ENCODE peak calls at places on chromosomes 4 and X, in seven cellular contexts. K is activated effector memory CD4-positive, alpha-beta T cell treated with anti-CD3 and anti-CD28 coated beads, Interleukin-2, amount 50 U/mL, for 16 hours; O is cardiac fibroblast; Z is T-cell; F is hepatic stellate cell; H is AG10803; L is AG20443. Y is an unnamed sample.

GRCh38 chrX:53716328-53717088 is 30.0 kb upstream of the HUWE1 start:
- DNase-seq in K (peak), O (peak), Z (peak), F (no peak), H (peak), L (no peak), Y (no peak)

GRCh38 chr4:2837904-2838496 is 5.6 kb upstream of the ADD1 start:
- DNase-seq in K (peak), O (peak), Z (peak), F (peak), H (peak), L (peak), Y (no peak)

GRCh38 chr4:41320278-41320677 is 63.5 kb downstream of the UCHL1 start:
- DNase-seq in K (no peak), O (no peak), Z (no peak), F (no peak), H (no peak), L (no peak), Y (no peak)

GRCh38 chr4:101265816-101266172 is 81.5 kb downstream of the PPP3CA start:
- DNase-seq in K (no peak), O (no peak), Z (no peak), F (no peak), H (no peak), L (no peak), Y (no peak)

GRCh38 chrX:123960956-123961267 is 594 bp upstream of the STAG2 start:
- DNase-seq in K (no peak), O (no peak), Z (no peak), F (no peak), H (no peak), L (no peak), Y (no peak)

GRCh38 chr4:41822326-41822725 is 73.8 kb upstream of the PHOX2B start:
- DNase-seq in K (no peak), O (no peak), Z (no peak), F (no peak), H (no peak), L (no peak), Y (no peak)

GRCh38 chr4:151173751-151174325 is 74.4 kb downstream of the RPS3A start:
- DNase-seq in K (no peak), O (peak), Z (no peak), F (no peak), H (peak), L (no peak), Y (no peak)

GRCh38 chr4:1133033-1133432 is 19.7 kb upstream of the RNF212 start:
- DNase-seq in K (no peak), O (no peak), Z (no peak), F (no peak), H (no peak), L (no peak), Y (no peak)

GRCh38 chr4:48109413-48110263 is 24.4 kb downstream of the TXK start:
- DNase-seq in K (no peak), O (peak), Z (no peak), F (peak), H (peak), L (peak), Y (no peak)

GRCh38 chrX:47244676-47245075 is 11.9 kb downstream of the USP11 start:
- DNase-seq in K (no peak), O (no peak), Z (no peak), F (no peak), H (no peak), L (no peak), Y (no peak)

GRCh38 chr4:122758033-122758432 is 25.5 kb downstream of the BBS12 start:
- DNase-seq in K (no peak), O (peak), Z (no peak), F (no peak), H (peak), L (peak), Y (no peak)

GRCh38 chr4:80114732-80115265 is 41.8 kb upstream of the ANTXR2 start:
- DNase-seq in K (no peak), O (no peak), Z (no peak), F (no peak), H (no peak), L (no peak), Y (no peak)

GRCh38 chr4:152784490-152785195 is 4.9 kb downstream of the ARFIP1 start:
- DNase-seq in K (no peak), O (peak), Z (no peak), F (peak), H (peak), L (peak), Y (no peak)

GRCh38 chr4:145843651-145844050 is 95.0 kb downstream of the ZNF827 start:
- DNase-seq in K (no peak), O (no peak), Z (no peak), F (no peak), H (no peak), L (no peak), Y (no peak)

GRCh38 chrX:132791725-132792124 is 166.7 kb downstream of the HS6ST2 start:
- DNase-seq in K (no peak), O (no peak), Z (no peak), F (no peak), H (no peak), L (no peak), Y (no peak)

GRCh38 chr4:1469596-1470392 is 63.6 kb upstream of the NKX1-1 start:
- DNase-seq in K (peak), O (no peak), Z (no peak), F (no peak), H (no peak), L (no peak), Y (no peak)